ENCODE peak calls at places on chromosomes 16 and 17, in four cellular contexts. M is mesendoderm, E is H1, G is trophoblast cell. H is an unnamed sample. For H3K79me2, the result is how much of the 10 kb centered on the place peaks cover.

GRCh38 chr16:11318817-11319216 is 26.4 kb upstream of the RMI2 start:
- DNase-seq in G (no peak), M (no peak), E (no peak), H (no peak)

GRCh38 chr17:66268247-66268927 is 34.0 kb upstream of the PRKCA start:
- DNase-seq in G (no peak), M (no peak), E (no peak), H (no peak)

GRCh38 chr16:46638947-46639925 is 18.1 kb upstream of the SHCBP1 start:
- DNase-seq in M (no peak), G (no peak), E (no peak), H (no peak)

GRCh38 chr17:2797226-2797625 is 988 bp downstream of the RAP1GAP2 start:
- DNase-seq in E (no peak), G (no peak), M (no peak), H (no peak)

GRCh38 chr17:7880076-7880868 is 8.3 kb upstream of the CHD3 start:
- DNase-seq in E (no peak), M (no peak), G (no peak), H (no peak)

GRCh38 chr17:18250259-18250658 is 8.3 kb downstream of the FLII start:
- DNase-seq in M (no peak), E (no peak), G (peak), H (no peak)

GRCh38 chr16:25679468-25680010 is 12.2 kb upstream of the HS3ST4 start:
- DNase-seq in E (no peak), G (peak), M (peak), H (no peak)

GRCh38 chr16:89911375-89911774 is 7.3 kb upstream of the MC1R start:
- DNase-seq in E (no peak), G (no peak), M (no peak), H (no peak)

GRCh38 chr16:17342031-17342430 is 128.7 kb downstream of the XYLT1 start:
- DNase-seq in E (no peak), G (no peak), M (no peak), H (no peak)

GRCh38 chr17:77405867-77406513 is 265.2 kb downstream of the SEC14L1 start:
- DNase-seq in G (no peak), E (no peak), M (no peak), H (no peak)

GRCh38 chr17:77640242-77640641 is 318.3 kb upstream of the TNRC6C start:
- DNase-seq in G (no peak), M (no peak), E (no peak), H (no peak)

GRCh38 chr17:36185416-36185815 is 9.0 kb upstream of the TBC1D3B start:
- DNase-seq in E (no peak), G (no peak), M (no peak), H (no peak)

GRCh38 chr16:72961115-72961832 is 86.7 kb downstream of the ZFHX3 start:
- DNase-seq in G (peak), M (no peak), E (no peak), H (no peak)

GRCh38 chr16:57372372-57373116 is at the start of gene CX3CL1:
- DNase-seq in E (no peak), M (peak), G (no peak), H (peak)

GRCh38 chr17:35244345-35245195 is 1.7 kb downstream of the SLFN5 start:
- DNase-seq in M (peak), E (no peak), G (peak), H (peak)

GRCh38 chr17:6577686-6578263 is 21.4 kb upstream of the PITPNM3 start:
- DNase-seq in G (peak), M (peak), E (no peak), H (no peak)

GRCh38 chr17:48066656-48067055 is 18.5 kb downstream of the NFE2L1 start:
- DNase-seq in G (no peak), E (no peak), M (no peak), H (no peak)

GRCh38 chr16:48172682-48173081 is 16.9 kb upstream of the ABCC12 start:
- DNase-seq in M (no peak), G (no peak), E (no peak), H (no peak)

GRCh38 chr16:22077700-22078313 is 14.5 kb upstream of the VWA3A start:
- DNase-seq in E (no peak), G (peak), M (peak), H (peak)

GRCh38 chr17:54435966-54436365 is 464.7 kb upstream of the TOM1L1 start:
- DNase-seq in E (no peak), M (no peak), G (no peak), H (peak)

GRCh38 chr17:67992541-67993152 is 3.6 kb downstream of the C17orf58 start:
- DNase-seq in G (no peak), M (no peak), E (no peak), H (no peak)

GRCh38 chr16:67537636-67538591 is 9.3 kb downstream of the RIPOR1 start:
- DNase-seq in M (peak), E (no peak), G (peak), H (peak)

GRCh38 chr17:628507-628941 is 86.1 kb downstream of the VPS53 start:
- DNase-seq in G (no peak), M (no peak), E (no peak), H (no peak)

GRCh38 chr16:743794-744500 is 3.1 kb upstream of the CIAO3 start:
- DNase-seq in M (peak), G (no peak), E (no peak), H (no peak)

GRCh38 chr16:69838417-69838990 is 76.4 kb downstream of the WWP2 start:
- DNase-seq in E (no peak), G (no peak), M (no peak), H (no peak)

GRCh38 chr17:3804503-3804931 is 3.5 kb upstream of the ITGAE start:
- DNase-seq in G (no peak), M (no peak), E (no peak), H (no peak)

GRCh38 chr17:79560527-79560926 is 50.3 kb downstream of the RBFOX3 start:
- DNase-seq in M (no peak), E (no peak), G (no peak), H (no peak)

GRCh38 chr17:31559647-31560501 is 168.4 kb downstream of the RAB11FIP4 start:
- DNase-seq in G (no peak), E (no peak), M (peak), H (no peak)

GRCh38 chr16:80946481-80946880 is 60.2 kb downstream of the CMC2 start:
- DNase-seq in M (no peak), G (no peak), E (no peak), H (no peak)

GRCh38 chr17:29933379-29933778 is 3.4 kb upstream of the SSH2 start:
- DNase-seq in G (peak), M (peak), E (no peak), H (peak)

GRCh38 chr17:39923230-39923629 is 4.2 kb downstream of the ORMDL3 start:
- DNase-seq in G (no peak), E (no peak), M (no peak), H (no peak)

GRCh38 chr17:39926135-39926587 is 1.2 kb downstream of the ORMDL3 start:
- DNase-seq in E (no peak), M (no peak), G (no peak), H (no peak)

GRCh38 chr17:39923836-39924690 is 3.3 kb downstream of the ORMDL3 start:
- DNase-seq in E (no peak), G (no peak), M (peak), H (peak)

GRCh38 chr17:39925282-39926134 is 1.9 kb downstream of the ORMDL3 start:
- DNase-seq in E (no peak), G (no peak), M (no peak), H (no peak)

GRCh38 chr17:39924691-39925055 is 2.7 kb downstream of the ORMDL3 start:
- DNase-seq in M (no peak), E (no peak), G (no peak), H (no peak)
- H3K4ac ChIP-seq in M (no peak), E (no peak), G (no peak), H (no peak)

GRCh38 chr17:65229596-65229995 is 92.4 kb downstream of the RGS9 start:
- DNase-seq in M (no peak), G (no peak), E (no peak), H (no peak)

GRCh38 chr17:65227637-65228036 is 90.5 kb downstream of the RGS9 start:
- DNase-seq in M (no peak), E (no peak), G (no peak), H (no peak)

GRCh38 chr17:65228734-65229390 is 91.7 kb downstream of the RGS9 start:
- DNase-seq in M (peak), E (no peak), G (no peak), H (no peak)

GRCh38 chr17:65230040-65230439 is 92.9 kb downstream of the RGS9 start:
- DNase-seq in E (no peak), G (no peak), M (peak), H (no peak)

GRCh38 chr17:65228287-65228686 is 91.1 kb downstream of the RGS9 start:
- DNase-seq in E (no peak), G (no peak), M (peak), H (no peak)
- H3K79me2 ChIP-seq in E (under half), G (under half), M (under half), H (under half)

DNA sequence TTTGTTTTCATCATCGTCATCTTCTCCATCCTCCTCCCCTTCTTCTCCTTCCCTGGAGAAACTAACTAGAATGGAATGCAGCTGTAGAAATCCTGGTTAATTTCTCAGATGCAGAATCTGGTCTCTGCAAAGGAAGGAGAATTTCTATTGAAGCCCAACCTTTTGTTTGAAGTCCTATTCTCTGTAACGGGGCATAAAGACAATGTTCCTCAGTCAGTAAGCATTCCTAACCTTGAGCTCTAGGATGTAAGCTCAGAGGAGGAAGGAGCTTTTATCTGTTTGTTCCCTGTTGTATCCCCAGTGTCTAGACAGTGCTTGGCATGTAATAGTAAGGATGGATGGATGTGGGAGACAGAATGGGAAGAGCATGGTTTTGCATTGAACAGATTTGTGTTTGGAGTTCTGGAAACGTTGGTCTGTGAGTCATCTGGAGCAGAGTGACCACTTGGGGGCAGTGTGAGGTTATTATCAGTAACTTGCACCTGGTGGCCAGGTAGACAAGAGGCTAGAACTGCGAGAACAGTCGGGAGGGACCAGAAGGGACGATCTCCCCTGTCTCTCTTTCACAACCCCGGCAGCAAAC is 363.7 kb downstream of the SNX29 start:
- DNase-seq in G (peak), E (no peak), M (peak), H (peak)
- H3K4ac ChIP-seq in G (no peak), E (no peak), M (no peak), H (no peak)

DNA sequence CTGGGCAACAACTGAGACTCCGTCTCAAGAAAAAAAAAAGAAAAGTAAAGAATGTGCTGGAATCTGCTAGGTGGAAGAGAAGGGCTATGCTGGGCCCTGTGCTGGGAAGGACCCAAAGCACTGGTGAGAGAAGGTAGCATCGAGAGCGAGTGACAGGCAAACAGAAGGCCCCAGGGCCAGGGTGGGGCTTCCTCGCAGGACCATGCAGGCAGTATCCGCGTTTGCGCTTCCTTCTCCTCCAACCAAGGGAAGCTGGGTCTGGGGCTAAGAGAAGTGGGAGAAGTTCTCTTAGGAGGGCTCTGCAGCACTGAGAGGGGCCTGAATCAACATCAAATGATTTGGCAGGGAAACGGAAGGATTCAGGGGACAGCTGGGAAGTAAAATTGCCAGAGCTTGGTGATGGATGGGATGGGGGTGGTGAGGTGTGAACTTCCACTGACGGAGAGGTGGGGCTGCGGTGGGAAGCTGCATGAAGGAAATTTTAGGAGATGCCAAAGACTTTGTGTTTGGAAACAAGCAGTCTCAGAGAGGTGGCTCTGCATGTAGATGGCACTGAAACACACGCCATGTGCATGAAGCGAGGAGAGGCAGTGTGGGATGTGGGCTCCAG is 5.2 kb upstream of the ECI1 start:
- DNase-seq in E (no peak), M (no peak), G (no peak), H (no peak)
- H3K79me2 ChIP-seq in E (under half), M (under half), G (under half), H (under half)

GRCh38 chr17:9517396-9517795 is 58.2 kb downstream of the STX8 start:
- DNase-seq in M (peak), G (no peak), E (no peak), H (no peak)

GRCh38 chr17:9509236-9509813 is 66.3 kb downstream of the STX8 start:
- DNase-seq in M (no peak), E (no peak), G (no peak), H (no peak)

GRCh38 chr17:9513266-9513665 is 62.4 kb downstream of the STX8 start:
- DNase-seq in E (no peak), M (no peak), G (no peak), H (no peak)

GRCh38 chr17:9512323-9513168 is 63.1 kb downstream of the STX8 start:
- DNase-seq in E (no peak), G (peak), M (peak), H (no peak)
- H3K4ac ChIP-seq in E (no peak), G (no peak), M (no peak), H (no peak)

GRCh38 chr17:57563968-57564367 is 181.1 kb downstream of the CCDC182 start:
- DNase-seq in G (no peak), E (no peak), M (no peak), H (no peak)
- H3K79me2 ChIP-seq in G (under half), E (under half), M (under half), H (under half)

GRCh38 chr17:57577751-57578607 is 167.1 kb downstream of the CCDC182 start:
- DNase-seq in M (peak), E (no peak), G (no peak), H (no peak)
- H3K4ac ChIP-seq in M (peak), E (no peak), G (no peak), H (no peak)

DNA sequence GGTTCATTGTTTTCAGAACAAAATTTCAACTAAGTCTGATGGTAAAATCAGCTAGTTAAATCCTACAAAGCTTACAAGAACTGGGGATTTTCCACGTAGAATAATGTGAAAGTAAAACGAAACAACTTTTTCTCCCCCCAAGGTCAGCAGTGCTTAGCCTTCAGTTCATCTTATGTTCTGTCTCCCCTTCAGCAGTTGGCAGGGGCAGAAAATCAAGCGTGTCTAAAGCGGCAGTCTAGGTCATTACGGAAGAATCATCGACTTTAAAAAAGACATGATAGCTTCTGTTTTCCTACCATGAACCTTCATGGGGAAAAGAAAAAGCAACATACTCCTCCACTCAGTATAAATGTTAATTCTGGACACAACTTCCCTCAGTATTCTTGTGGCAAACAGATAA is 50.7 kb downstream of the GNA13 start:
- DNase-seq in M (no peak), E (no peak), G (no peak), H (no peak)
- H3K79me2 ChIP-seq in M (under half), E (under half), G (under half), H (under half)

DNA sequence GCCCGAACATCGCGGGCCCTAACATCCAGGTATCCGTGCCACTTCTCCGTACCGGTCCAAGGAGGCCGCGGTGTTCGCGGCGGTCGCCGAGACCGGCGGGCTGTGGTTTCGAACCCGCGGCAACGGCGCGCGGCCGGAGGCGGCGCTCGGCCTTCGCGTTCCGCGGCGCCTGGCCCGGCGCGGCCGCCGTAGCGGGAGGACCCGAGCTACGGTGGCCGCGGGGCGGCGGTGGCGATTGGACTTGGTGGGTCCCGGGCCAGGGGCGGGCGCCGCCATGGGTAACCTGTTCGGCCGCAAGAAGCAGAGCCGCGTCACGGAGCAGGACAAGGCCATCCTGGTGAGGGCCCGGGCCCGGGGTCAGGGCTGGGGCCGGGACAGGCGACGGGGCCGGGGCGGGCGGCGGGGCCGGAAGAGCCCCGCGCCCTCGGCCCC is at the start of gene CHMP6:
- DNase-seq in M (peak), G (peak), E (no peak), H (peak)
- H3K4ac ChIP-seq in M (peak), G (peak), E (no peak), H (no peak)